ENCODE peak calls at places on chromosomes 7 and 10, in eight cellular contexts. I is A549, E is Peyer's patch, A is HCT116, Z is transverse colon, J is adrenal gland, F is IMR-90, Y is ovary. T is an unnamed sample.
A peak's percentile ranks its signal among the peaks of the same experiment; 100 is the strongest.

GRCh38 chr7:54946271-54946670 is 72.5 kb upstream of the EGFR start:
- DNase-seq in I (no peak), E (no peak), A (no peak), Z (no peak), J (no peak), F (no peak), Y (no peak), T (no peak)

GRCh38 chr7:82534687-82535086 is 91.1 kb upstream of the CACNA2D1 start:
- DNase-seq in I (peak; percentile 36), E (no peak), A (peak; percentile 10), Z (no peak), J (peak; percentile 60), F (peak; percentile 70), Y (no peak), T (no peak)

GRCh38 chr10:99629625-99629978 is 9.4 kb upstream of the SLC25A28 start:
- DNase-seq in I (no peak), E (no peak), A (no peak), Z (no peak), J (no peak), F (no peak), Y (no peak), T (no peak)

GRCh38 chr7:46565257-46565656 is 644.2 kb upstream of the IGFBP3 start:
- DNase-seq in I (no peak), E (no peak), A (no peak), Z (no peak), J (no peak), F (no peak), Y (no peak), T (no peak)

GRCh38 chr10:110859947-110860376 is 11.8 kb upstream of the PDCD4 start:
- DNase-seq in I (no peak), E (no peak), A (no peak), Z (no peak), J (no peak), F (peak; percentile 72), Y (no peak), T (peak; percentile 40)

GRCh38 chr7:45923290-45923689 is 2.2 kb upstream of the IGFBP3 start:
- DNase-seq in I (peak; percentile 81), E (peak; percentile 75), A (no peak), Z (peak; percentile 64), J (peak; percentile 66), F (peak; percentile 72), Y (peak; percentile 74), T (no peak)

GRCh38 chr10:96344178-96344577 is 14.6 kb downstream of the OPALIN start:
- DNase-seq in I (no peak), E (no peak), A (no peak), Z (no peak), J (no peak), F (no peak), Y (no peak), T (no peak)

GRCh38 chr7:135147899-135148721 is at the start of gene TMEM140:
- DNase-seq in I (peak; percentile 56), E (no peak), A (no peak), Z (peak; percentile 75), J (no peak), F (peak; percentile 64), Y (no peak), T (peak; percentile 80)

GRCh38 chr7:77657427-77658331 is 38.6 kb upstream of the RSBN1L start:
- DNase-seq in I (peak; percentile 46), E (no peak), A (peak; percentile 35), Z (no peak), J (no peak), F (peak; percentile 43), Y (no peak), T (no peak)

GRCh38 chr10:6301482-6302083 is 98.9 kb downstream of the PFKFB3 start:
- DNase-seq in I (no peak), E (no peak), A (no peak), Z (no peak), J (no peak), F (no peak), Y (no peak), T (no peak)

GRCh38 chr10:64659311-64659710 is 1138.1 kb downstream of the REEP3 start:
- DNase-seq in I (no peak), E (no peak), A (no peak), Z (no peak), J (no peak), F (no peak), Y (no peak), T (no peak)

GRCh38 chr7:116809636-116810266 is 52.6 kb upstream of the CAPZA2 start:
- DNase-seq in I (peak; percentile 79), E (no peak), A (peak; percentile 67), Z (no peak), J (peak; percentile 16), F (peak; percentile 77), Y (no peak), T (no peak)

GRCh38 chr7:27210441-27211083 is 10.7 kb upstream of the HOXA13 start:
- DNase-seq in I (peak; percentile 64), E (peak; percentile 82), A (no peak), Z (peak; percentile 82), J (no peak), F (peak; percentile 32), Y (no peak), T (peak; percentile 33)

GRCh38 chr7:19294629-19295028 is 149.4 kb upstream of the FERD3L start:
- DNase-seq in I (no peak), E (no peak), A (no peak), Z (no peak), J (no peak), F (peak; percentile 18), Y (no peak), T (no peak)

GRCh38 chr7:79282051-79282694 is 171.3 kb downstream of the MAGI2 start:
- DNase-seq in I (peak; percentile 79), E (no peak), A (peak; percentile 35), Z (no peak), J (no peak), F (peak; percentile 86), Y (peak; percentile 15), T (no peak)

GRCh38 chr10:89744021-89744420 is 42.6 kb downstream of the KIF20B start:
- DNase-seq in I (no peak), E (no peak), A (no peak), Z (no peak), J (no peak), F (peak; percentile 55), Y (no peak), T (no peak)

GRCh38 chr10:95295031-95295755 is 4.4 kb upstream of the PDLIM1 start:
- DNase-seq in I (no peak), E (peak; percentile 79), A (no peak), Z (peak; percentile 79), J (no peak), F (peak; percentile 60), Y (no peak), T (no peak)

GRCh38 chr7:92044940-92045339 is 89.3 kb downstream of the CYP51A1 start:
- DNase-seq in I (no peak), E (no peak), A (no peak), Z (no peak), J (no peak), F (no peak), Y (no peak), T (no peak)

GRCh38 chr7:44127161-44127560 is 3.8 kb upstream of the POLD2 start:
- DNase-seq in I (no peak), E (no peak), A (no peak), Z (no peak), J (no peak), F (no peak), Y (no peak), T (no peak)

GRCh38 chr7:7681191-7681935 is 37.0 kb downstream of the RPA3 start:
- DNase-seq in I (peak; percentile 58), E (no peak), A (peak; percentile 44), Z (peak; percentile 36), J (peak; percentile 38), F (peak; percentile 61), Y (no peak), T (peak; percentile 23)

GRCh38 chr7:143408686-143409551 is at the start of gene EPHA1:
- DNase-seq in I (no peak), E (peak; percentile 91), A (peak; percentile 88), Z (peak; percentile 75), J (no peak), F (no peak), Y (no peak), T (no peak)

GRCh38 chr7:139152149-139152548 is 42.6 kb upstream of the ZC3HAV1 start:
- DNase-seq in I (no peak), E (no peak), A (no peak), Z (no peak), J (no peak), F (no peak), Y (no peak), T (no peak)

GRCh38 chr10:64444578-64444977 is 923.4 kb downstream of the REEP3 start:
- DNase-seq in I (no peak), E (no peak), A (no peak), Z (no peak), J (no peak), F (no peak), Y (no peak), T (no peak)

DNA sequence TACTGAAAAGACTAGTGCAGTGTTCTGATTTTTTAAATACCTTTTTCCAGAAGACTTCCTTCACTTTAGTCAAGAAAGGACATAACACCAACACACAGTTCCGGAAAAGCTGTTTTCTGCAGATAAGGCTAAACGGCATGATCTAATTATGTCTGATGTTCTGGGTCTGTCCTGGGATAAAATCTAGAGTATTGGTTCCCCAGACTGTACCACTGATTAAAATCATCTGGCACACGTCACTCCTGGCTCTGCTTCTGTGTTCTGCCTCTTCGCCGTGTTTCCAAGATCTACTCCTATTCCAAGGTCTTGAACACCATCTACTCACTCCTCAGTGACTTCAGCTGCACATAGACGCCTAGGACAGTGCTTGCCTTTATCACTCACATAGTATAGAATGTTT is 100.8 kb upstream of the SFMBT2 start:
- DNase-seq in I (no peak), E (no peak), A (no peak), Z (no peak), J (no peak), F (no peak), Y (no peak), T (no peak)
- H3K4me1 ChIP-seq in I (no peaks in the 10 kb centered on the region), E (no peaks in the 10 kb centered on the region), A (no peaks in the 10 kb centered on the region), Z (no peaks in the 10 kb centered on the region), J (no peaks in the 10 kb centered on the region), F (no peaks in the 10 kb centered on the region), Y (peaks cover 2% of the 10 kb centered on the region), T (no peaks in the 10 kb centered on the region)

GRCh38 chr7:129367700-129368388 is 66.4 kb upstream of the STRIP2 start:
- DNase-seq in I (peak; percentile 76), E (peak; percentile 85), A (peak; percentile 49), Z (peak; percentile 88), J (peak; percentile 64), F (peak; percentile 72), Y (peak; percentile 78), T (peak; percentile 53)
- TF ChIP-seq POLR2A in I (no peak), E (peak; percentile 83), A (no peak), Z (peak; percentile 97), J (no peak), F (no peak), Y (no peak), T (no peak)

DNA sequence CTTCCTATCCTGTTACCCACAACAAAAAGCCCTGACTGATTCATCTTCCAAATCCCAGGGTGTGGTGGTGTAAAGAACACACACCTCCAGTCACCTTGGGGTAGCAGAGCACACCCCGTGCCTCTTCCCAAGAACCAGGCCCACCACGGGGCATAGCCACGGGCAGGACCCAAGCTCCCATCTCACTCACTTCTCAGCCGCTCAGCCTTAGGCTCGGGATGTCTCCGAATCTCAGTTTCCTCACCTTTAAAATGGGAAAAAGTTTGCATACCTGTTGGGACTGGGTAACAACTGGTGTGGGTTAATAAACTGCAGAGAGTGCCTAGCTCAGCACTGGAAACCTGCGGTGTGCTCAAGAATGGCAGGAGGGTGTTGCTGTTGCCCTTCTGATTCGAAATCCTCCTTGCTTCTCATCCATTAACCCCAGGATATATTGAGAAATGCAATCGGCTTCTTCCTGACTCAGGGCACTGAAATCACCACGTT is 138.9 kb downstream of the FGFR2 start:
- DNase-seq in I (no peak), E (no peak), A (no peak), Z (no peak), J (no peak), F (no peak), Y (no peak), T (no peak)
- H3K27ac ChIP-seq in I (no peak overlapping the region), E (no peak overlapping the region), A (no peak overlapping the region), Z (no peak overlapping the region), J (no peak overlapping the region), F (no peak overlapping the region), Y (no peak overlapping the region), T (no peak overlapping the region)

GRCh38 chr10:122469848-122470247 is 8.5 kb downstream of the HTRA1 start:
- DNase-seq in I (no peak), E (no peak), A (no peak), Z (no peak), J (no peak), F (no peak), Y (no peak), T (no peak)
- H3K4me1 ChIP-seq in I (peaks cover 24% of the 10 kb centered on the region), E (no peaks in the 10 kb centered on the region), A (peaks cover 13% of the 10 kb centered on the region), Z (peaks cover 18% of the 10 kb centered on the region), J (peaks cover 14% of the 10 kb centered on the region), F (peaks cover 17% of the 10 kb centered on the region), Y (peaks cover 22% of the 10 kb centered on the region), T (peaks cover 24% of the 10 kb centered on the region)

T was measured in gastrocnemius medialis.